ENCODE peak calls at places on chromosomes 6 and 20, in five cellular contexts. J is heart right ventricle, M is fibroblast of lung, N is foreskin fibroblast, V is HFF-Myc. O is an unnamed sample.

GRCh38 chr20:25477156-25477882 is 69.8 kb downstream of the GINS1 start:
- DNase-seq in J (no peak), M (no peak), N (no peak), V (no peak), O (no peak)

GRCh38 chr20:44089987-44090674 is 96.9 kb downstream of the JPH2 start:
- DNase-seq in J (no peak), M (peak), N (peak), V (peak), O (no peak)

GRCh38 chr6:20826378-20826777 is 292.1 kb downstream of the CDKAL1 start:
- DNase-seq in J (no peak), M (peak), N (peak), V (peak), O (no peak)

GRCh38 chr6:56851104-56851503 is 103.8 kb upstream of the BEND6 start:
- DNase-seq in J (no peak), M (peak), N (peak), V (no peak), O (no peak)

GRCh38 chr6:112480551-112480950 is 133.4 kb downstream of the RFPL4B start:
- DNase-seq in J (no peak), M (peak), N (peak), V (no peak), O (no peak)

GRCh38 chr6:165697171-165697570 is 34.1 kb upstream of the PDE10A start:
- DNase-seq in J (no peak), M (no peak), N (no peak), V (no peak), O (no peak)

GRCh38 chr20:3889489-3890409 is 562 bp downstream of the PANK2 start:
- DNase-seq in J (peak), M (peak), N (peak), V (no peak), O (no peak)

GRCh38 chr6:131765081-131765852 is 42.6 kb upstream of the ENPP1 start:
- DNase-seq in J (no peak), M (peak), N (peak), V (no peak), O (peak)

GRCh38 chr20:44576297-44576696 is 6.1 kb upstream of the PKIG start:
- DNase-seq in J (no peak), M (peak), N (peak), V (peak), O (no peak)

GRCh38 chr6:109370336-109370735 is 11.9 kb downstream of the CD164 start:
- DNase-seq in J (no peak), M (peak), N (no peak), V (no peak), O (no peak)

GRCh38 chr20:51386586-51386985 is 155.9 kb downstream of the NFATC2 start:
- DNase-seq in J (no peak), M (no peak), N (no peak), V (no peak), O (no peak)

GRCh38 chr6:71254323-71254722 is 34.3 kb upstream of the OGFRL1 start:
- DNase-seq in J (no peak), M (no peak), N (peak), V (no peak), O (no peak)

GRCh38 chr6:116307633-116308032 is 27.9 kb upstream of the TSPYL1 start:
- DNase-seq in J (no peak), M (no peak), N (no peak), V (no peak), O (no peak)

GRCh38 chr6:27814665-27815424 is 97.4 kb downstream of the OR2B2 start:
- DNase-seq in J (no peak), M (peak), N (peak), V (peak), O (peak)

GRCh38 chr6:81307640-81308214 is 444.8 kb downstream of the TENT5A start:
- DNase-seq in J (no peak), M (no peak), N (no peak), V (no peak), O (no peak)

GRCh38 chr6:45903959-45904358 is 111.7 kb downstream of the CLIC5 start:
- DNase-seq in J (no peak), M (no peak), N (no peak), V (no peak), O (no peak)

GRCh38 chr20:35575958-35576357 is 34.1 kb downstream of the ERGIC3 start:
- DNase-seq in J (no peak), M (no peak), N (no peak), V (no peak), O (no peak)

GRCh38 chr6:44119704-44120262 is 7.5 kb downstream of the MRPL14 start:
- DNase-seq in J (no peak), M (peak), N (peak), V (no peak), O (no peak)

GRCh38 chr6:44120692-44121443 is 6.4 kb downstream of the MRPL14 start:
- DNase-seq in J (no peak), M (no peak), N (no peak), V (no peak), O (no peak)

GRCh38 chr6:44126320-44127149 is 717 bp downstream of the MRPL14 start:
- DNase-seq in J (peak), M (peak), N (peak), V (no peak), O (peak)

GRCh38 chr6:44123544-44123943 is 3.7 kb downstream of the MRPL14 start:
- DNase-seq in J (no peak), M (no peak), N (no peak), V (no peak), O (no peak)

GRCh38 chr6:44122821-44123220 is 4.4 kb downstream of the MRPL14 start:
- DNase-seq in J (no peak), M (peak), N (no peak), V (no peak), O (no peak)
- TF ChIP-seq CTCF in J (no peak), M (no peak), N (no peak), V (no peak), O (no peak)

DNA sequence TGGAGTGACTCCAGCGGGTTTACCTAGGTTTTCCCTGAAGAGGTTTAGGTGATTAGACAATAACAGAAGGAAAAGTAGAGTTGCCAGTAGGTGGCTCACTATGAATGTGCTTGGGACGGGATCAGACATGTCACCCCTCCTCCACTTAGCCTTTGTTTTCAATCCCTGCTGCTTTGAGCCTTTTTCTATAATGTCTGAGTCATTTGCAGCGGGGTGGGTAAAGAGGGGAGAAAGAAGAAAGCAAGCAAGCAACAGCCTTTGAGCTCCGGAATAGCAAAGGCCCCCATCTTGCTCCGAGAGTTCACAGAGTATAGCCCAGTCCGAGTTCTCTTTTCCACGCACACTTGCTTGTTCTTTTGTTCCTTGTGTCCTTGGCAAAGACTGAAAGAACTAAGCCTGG is 129.1 kb downstream of the PACRG start:
- DNase-seq in J (no peak), M (peak), N (peak), V (peak), O (peak)
- H3K4me3 ChIP-seq in J (no peak), M (no peak), N (peak), V (peak), O (peak)

GRCh38 chr6:33507261-33507660 is 52.9 kb downstream of the ZBTB9 start:
- DNase-seq in J (no peak), M (no peak), N (no peak), V (no peak), O (no peak)
- TF ChIP-seq CTCF in J (no peak), M (no peak), N (no peak), V (no peak), O (no peak)

GRCh38 chr6:54072708-54073313 is 38.4 kb upstream of the MLIP start:
- DNase-seq in J (no peak), M (no peak), N (no peak), V (no peak), O (no peak)

GRCh38 chr6:54068694-54069093 is 42.5 kb upstream of the MLIP start:
- DNase-seq in J (no peak), M (no peak), N (no peak), V (no peak), O (no peak)

GRCh38 chr6:54073487-54073886 is 37.8 kb upstream of the MLIP start:
- DNase-seq in J (no peak), M (no peak), N (no peak), V (no peak), O (no peak)

GRCh38 chr6:54071941-54072340 is 39.3 kb upstream of the MLIP start:
- DNase-seq in J (no peak), M (peak), N (no peak), V (no peak), O (peak)

DNA sequence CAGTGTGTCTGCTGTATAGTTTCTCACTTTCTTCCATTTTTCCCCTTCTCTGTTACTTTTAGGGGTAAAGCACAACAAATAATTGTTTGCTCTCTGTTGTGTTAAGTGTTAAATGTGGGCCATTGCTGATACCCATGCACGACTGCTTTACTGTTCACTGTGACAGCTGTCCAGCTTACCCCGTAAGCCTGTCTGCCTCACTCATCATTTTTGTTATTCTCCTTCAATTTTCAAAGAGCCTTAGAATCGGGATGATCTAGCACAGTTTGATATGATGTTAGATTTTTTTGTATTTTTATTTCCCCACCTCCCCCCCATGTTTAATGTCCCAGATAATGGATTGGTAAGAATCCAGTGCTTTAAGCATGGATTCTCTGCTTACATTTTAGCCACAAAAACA is 41.2 kb upstream of the MLIP start:
- DNase-seq in J (no peak), M (no peak), N (no peak), V (no peak), O (no peak)
- H3K4me3 ChIP-seq in J (no peak), M (peak), N (no peak), V (no peak), O (no peak)

O was measured in astrocyte of the cerebellum.